ENCODE peak calls at places on chromosomes 5 and 9, in four cellular contexts. One of them, this sample, is unnamed.

GRCh38 chr9:89143266-89143665 is 35.4 kb downstream of the SHC3 start:
- DNase-seq in AG04450: no peak
- DNase-seq in IMR-90: no peak
- DNase-seq in GM04504: no peak
- DNase-seq in this sample: no peak

GRCh38 chr5:100746730-100747129 is 156.4 kb downstream of the ST8SIA4 start:
- DNase-seq in IMR-90: no peak
- DNase-seq in GM04504: no peak
- DNase-seq in AG04450: no peak
- DNase-seq in this sample: no peak

GRCh38 chr5:15571618-15572017 is 71.6 kb downstream of the FBXL7 start:
- DNase-seq in IMR-90: no peak
- DNase-seq in AG04450: no peak
- DNase-seq in GM04504: no peak
- DNase-seq in this sample: no peak

GRCh38 chr5:123487298-123487697 is 24.7 kb upstream of the CSNK1G3 start:
- DNase-seq in GM04504: no peak
- DNase-seq in AG04450: peak; percentile 6
- DNase-seq in IMR-90: peak; percentile 47
- DNase-seq in this sample: no peak

GRCh38 chr5:58925627-58926545 is 343.0 kb downstream of the RAB3C start:
- DNase-seq in IMR-90: no peak
- DNase-seq in GM04504: no peak
- DNase-seq in AG04450: no peak
- DNase-seq in this sample: no peak

GRCh38 chr5:158155811-158156495 is 297.0 kb upstream of the CLINT1 start:
- DNase-seq in GM04504: no peak
- DNase-seq in AG04450: no peak
- DNase-seq in IMR-90: no peak
- DNase-seq in this sample: no peak

GRCh38 chr9:38687389-38687842 is 32.5 kb downstream of the FAM240B start:
- DNase-seq in GM04504: no peak
- DNase-seq in AG04450: no peak
- DNase-seq in IMR-90: no peak
- DNase-seq in this sample: peak; percentile 19

GRCh38 chr9:130486103-130486502 is 41.3 kb downstream of the ASS1 start:
- DNase-seq in GM04504: no peak
- DNase-seq in IMR-90: no peak
- DNase-seq in AG04450: no peak
- DNase-seq in this sample: no peak

GRCh38 chr5:26805076-26805475 is 233.3 kb downstream of the CDH9 start:
- DNase-seq in GM04504: no peak
- DNase-seq in IMR-90: no peak
- DNase-seq in AG04450: no peak
- DNase-seq in this sample: no peak

GRCh38 chr5:139635606-139636206 is 12.4 kb upstream of the CXXC5 start:
- DNase-seq in AG04450: peak; percentile 82
- DNase-seq in IMR-90: peak; percentile 95
- DNase-seq in GM04504: peak; percentile 94
- DNase-seq in this sample: no peak

GRCh38 chr9:118563677-118564076 is 805.6 kb downstream of the BRINP1 start:
- DNase-seq in AG04450: no peak
- DNase-seq in GM04504: no peak
- DNase-seq in IMR-90: no peak
- DNase-seq in this sample: no peak

GRCh38 chr9:113619156-113619861 is 155.8 kb downstream of the RGS3 start:
- DNase-seq in AG04450: no peak
- DNase-seq in IMR-90: no peak
- DNase-seq in GM04504: no peak
- DNase-seq in this sample: no peak

GRCh38 chr5:27854243-27854852 is 816.0 kb upstream of the CDH9 start:
- DNase-seq in GM04504: no peak
- DNase-seq in IMR-90: no peak
- DNase-seq in AG04450: no peak
- DNase-seq in this sample: no peak

GRCh38 chr9:99350461-99350860 is 128.4 kb downstream of the SEC61B start:
- DNase-seq in AG04450: no peak
- DNase-seq in IMR-90: peak; percentile 13
- DNase-seq in GM04504: no peak
- DNase-seq in this sample: no peak

GRCh38 chr5:43033845-43034590 is 6.1 kb downstream of the ANXA2R start:
- DNase-seq in IMR-90: peak; percentile 45
- DNase-seq in AG04450: no peak
- DNase-seq in GM04504: no peak
- DNase-seq in this sample: no peak

GRCh38 chr5:173925449-173926071 is 37.4 kb downstream of the CPEB4 start:
- DNase-seq in AG04450: no peak
- DNase-seq in GM04504: no peak
- DNase-seq in IMR-90: peak; percentile 57
- DNase-seq in this sample: peak; percentile 19

GRCh38 chr9:112308576-112308975 is 24.8 kb downstream of the PTBP3 start:
- DNase-seq in IMR-90: peak; percentile 10
- DNase-seq in AG04450: no peak
- DNase-seq in GM04504: no peak
- DNase-seq in this sample: no peak

GRCh38 chr5:88503065-88503394 is 234.4 kb upstream of the TMEM161B start:
- DNase-seq in AG04450: no peak
- DNase-seq in GM04504: no peak
- DNase-seq in IMR-90: no peak
- DNase-seq in this sample: no peak

GRCh38 chr5:1554410-1554967 is 30.7 kb upstream of the LPCAT1 start:
- DNase-seq in AG04450: no peak
- DNase-seq in GM04504: no peak
- DNase-seq in IMR-90: no peak
- DNase-seq in this sample: no peak

GRCh38 chr9:27447036-27447700 is 76.9 kb upstream of the IFNK start:
- DNase-seq in IMR-90: no peak
- DNase-seq in AG04450: no peak
- DNase-seq in GM04504: no peak
- DNase-seq in this sample: no peak

GRCh38 chr9:92954078-92954861 is 6.9 kb downstream of the FGD3 start:
- DNase-seq in AG04450: no peak
- DNase-seq in IMR-90: no peak
- DNase-seq in GM04504: no peak
- DNase-seq in this sample: peak; percentile 59

GRCh38 chr9:13145340-13145739 is 134.2 kb downstream of the MPDZ start:
- DNase-seq in AG04450: no peak
- DNase-seq in GM04504: no peak
- DNase-seq in IMR-90: no peak
- DNase-seq in this sample: no peak

GRCh38 chr5:165940541-165940940 is 2350.9 kb upstream of the WWC1 start:
- DNase-seq in GM04504: no peak
- DNase-seq in AG04450: no peak
- DNase-seq in IMR-90: no peak
- DNase-seq in this sample: no peak

GRCh38 chr5:140165101-140165920 is 9.7 kb upstream of the CYSTM1 start:
- DNase-seq in GM04504: no peak
- DNase-seq in IMR-90: no peak
- DNase-seq in AG04450: no peak
- DNase-seq in this sample: no peak

GRCh38 chr9:122791872-122792669 is 3.3 kb downstream of the OR5C1 start:
- DNase-seq in IMR-90: no peak
- DNase-seq in AG04450: no peak
- DNase-seq in GM04504: no peak
- DNase-seq in this sample: no peak

GRCh38 chr9:121823451-121824169 is 172.2 kb downstream of the DAB2IP start:
- DNase-seq in GM04504: no peak
- DNase-seq in AG04450: no peak
- DNase-seq in IMR-90: no peak
- DNase-seq in this sample: no peak

This sample was measured in keratinocyte.